ENCODE peak calls at places on chromosomes 3 and 15, in six cellular contexts. V, H, N, F, R and O are unnamed samples.

GRCh38 chr3:74531491-74531890 is 83.0 kb downstream of the CNTN3 start:
- DNase-seq in V (no peak), H (no peak), N (no peak), F (no peak), R (no peak), O (no peak)

GRCh38 chr3:112334709-112335108 is 1.8 kb downstream of the CD200 start:
- DNase-seq in V (no peak), H (no peak), N (no peak), F (no peak), R (no peak), O (no peak)

GRCh38 chr15:79452244-79453051 is 20.3 kb downstream of the MINAR1 start:
- DNase-seq in V (no peak), H (no peak), N (no peak), F (no peak), R (no peak), O (no peak)

GRCh38 chr3:105538483-105538882 is 171.8 kb downstream of the ALCAM start:
- DNase-seq in V (peak; percentile 9), H (no peak), N (no peak), F (no peak), R (no peak), O (no peak)

GRCh38 chr15:85782112-85782511 is 12.6 kb downstream of the KLHL25 start:
- DNase-seq in V (no peak), H (no peak), N (no peak), F (no peak), R (no peak), O (no peak)

GRCh38 chr3:177475266-177475665 is 278.0 kb upstream of the TBL1XR1 start:
- DNase-seq in V (no peak), H (no peak), N (no peak), F (no peak), R (no peak), O (no peak)

GRCh38 chr3:70090322-70090913 is 90.9 kb downstream of the SAMMSON start:
- DNase-seq in V (peak; percentile 1), H (no peak), N (no peak), F (no peak), R (no peak), O (peak; percentile 46)

GRCh38 chr3:100269410-100270217 is 8.8 kb downstream of the TBC1D23 start:
- DNase-seq in V (no peak), H (no peak), N (no peak), F (no peak), R (no peak), O (no peak)

GRCh38 chr3:135556184-135556583 is 409.3 kb upstream of the PPP2R3A start:
- DNase-seq in V (no peak), H (no peak), N (no peak), F (no peak), R (no peak), O (no peak)

GRCh38 chr15:42062284-42062806 is 32.0 kb downstream of the PLA2G4D start:
- DNase-seq in V (no peak), H (peak; percentile 41), N (no peak), F (no peak), R (no peak), O (no peak)

GRCh38 chr3:194134231-194134756 is 1.7 kb upstream of the HES1 start:
- DNase-seq in V (no peak), H (peak; percentile 94), N (peak; percentile 69), F (no peak), R (peak; percentile 75), O (peak; percentile 87)

GRCh38 chr3:194505791-194506415 is 19.1 kb upstream of the ATP13A3 start:
- DNase-seq in V (no peak), H (no peak), N (no peak), F (no peak), R (no peak), O (no peak)